ENCODE peak calls at places on chromosomes 2 and 18, in four cellular contexts. X is WTC11, A is K562, U is GM12878. Q is an unnamed sample.

GRCh38 chr2:46802665-46803550 is 112.7 kb downstream of the MCFD2 start:
- DNase-seq in X (no peak), A (no peak), U (no peak), Q (no peak)

GRCh38 chr2:893311-893710 is 57.3 kb upstream of the SNTG2 start:
- DNase-seq in X (peak), A (peak), U (no peak), Q (no peak)

GRCh38 chr2:1731963-1732768 is 12.1 kb downstream of the PXDN start:
- DNase-seq in X (peak), A (no peak), U (no peak), Q (no peak)

GRCh38 chr18:7601249-7601620 is 34.1 kb downstream of the PTPRM start:
- DNase-seq in X (peak), A (no peak), U (no peak), Q (no peak)

GRCh38 chr2:80238692-80239469 is 65.7 kb downstream of the LRRTM1 start:
- DNase-seq in X (peak), A (peak), U (no peak), Q (peak)

GRCh38 chr2:102801858-102802699 is 40.2 kb downstream of the TMEM182 start:
- DNase-seq in X (no peak), A (no peak), U (no peak), Q (peak)

GRCh38 chr2:152624805-152625204 is 92.5 kb downstream of the PRPF40A start:
- DNase-seq in X (no peak), A (no peak), U (no peak), Q (no peak)

GRCh38 chr18:63515279-63515678 is 26.9 kb upstream of the SERPINB12 start:
- DNase-seq in X (no peak), A (no peak), U (no peak), Q (no peak)

GRCh38 chr2:7752291-7752690 is 835.1 kb downstream of the RNF144A start:
- DNase-seq in X (no peak), A (no peak), U (no peak), Q (no peak)

GRCh38 chr2:16114836-16115235 is 174.5 kb downstream of the MYCN start:
- DNase-seq in X (no peak), A (no peak), U (no peak), Q (peak)

GRCh38 chr2:33033524-33034150 is 86.9 kb downstream of the LTBP1 start:
- DNase-seq in X (no peak), A (no peak), U (no peak), Q (no peak)

GRCh38 chr2:64114063-64114911 is 29.9 kb downstream of the PELI1 start:
- DNase-seq in X (no peak), A (no peak), U (peak), Q (no peak)

GRCh38 chr2:23312996-23313606 is 71.9 kb upstream of the KLHL29 start:
- DNase-seq in X (peak), A (peak), U (peak), Q (no peak)

GRCh38 chr18:3383381-3383915 is 66.5 kb upstream of the TGIF1 start:
- DNase-seq in X (no peak), A (no peak), U (no peak), Q (no peak)

GRCh38 chr2:100272848-100273329 is 49.4 kb downstream of the LONRF2 start:
- DNase-seq in X (no peak), A (no peak), U (no peak), Q (no peak)

GRCh38 chr2:120552800-120553471 is 182.7 kb upstream of the GLI2 start:
- DNase-seq in X (peak), A (peak), U (no peak), Q (peak)

GRCh38 chr18:57950542-57950941 is 93.5 kb upstream of the NEDD4L start:
- DNase-seq in X (no peak), A (no peak), U (no peak), Q (no peak)

GRCh38 chr2:214410918-214411554 is at the start of gene VWC2L:
- DNase-seq in X (peak), A (peak), U (no peak), Q (peak)

GRCh38 chr2:108983610-108984009 is 5.4 kb downstream of the EDAR start:
- DNase-seq in X (no peak), A (no peak), U (no peak), Q (no peak)

GRCh38 chr2:190404487-190404886 is 3.7 kb upstream of the MFSD6 start:
- DNase-seq in X (no peak), A (peak), U (no peak), Q (no peak)

GRCh38 chr18:37317486-37317885 is 248.1 kb downstream of the CELF4 start:
- DNase-seq in X (no peak), A (no peak), U (no peak), Q (no peak)

GRCh38 chr18:68447286-68447685 is 267.6 kb downstream of the TMX3 start:
- DNase-seq in X (no peak), A (no peak), U (no peak), Q (no peak)

GRCh38 chr18:59837586-59837985 is 62.2 kb upstream of the PMAIP1 start:
- DNase-seq in X (peak), A (peak), U (peak), Q (peak)

GRCh38 chr2:80393996-80394395 is 89.4 kb upstream of the LRRTM1 start:
- DNase-seq in X (no peak), A (no peak), U (no peak), Q (no peak)

GRCh38 chr2:106843001-106843909 is 42.7 kb downstream of the ST6GAL2 start:
- DNase-seq in X (no peak), A (no peak), U (no peak), Q (no peak)

GRCh38 chr2:224401641-224402342 is at the start of gene FAM124B:
- DNase-seq in X (no peak), A (peak), U (no peak), Q (no peak)

GRCh38 chr2:53265900-53266299 is 501.7 kb upstream of the CHAC2 start:
- DNase-seq in X (no peak), A (no peak), U (no peak), Q (no peak)

GRCh38 chr2:26382534-26382933 is 19.2 kb upstream of the DRC1 start:
- DNase-seq in X (no peak), A (no peak), U (no peak), Q (no peak)

GRCh38 chr2:175187378-175187777 is 5.9 kb upstream of the ATP5MC3 start:
- DNase-seq in X (no peak), A (no peak), U (no peak), Q (peak)

GRCh38 chr2:196249860-196250259 is 78.5 kb upstream of the STK17B start:
- DNase-seq in X (no peak), A (no peak), U (no peak), Q (no peak)

GRCh38 chr2:105848367-105848766 is 103.7 kb downstream of the NCK2 start:
- DNase-seq in X (no peak), A (no peak), U (no peak), Q (no peak)

GRCh38 chr18:76394780-76395476 is 100.1 kb downstream of the ZNF516 start:
- DNase-seq in X (no peak), A (no peak), U (no peak), Q (no peak)

GRCh38 chr2:81283081-81283480 is 978.5 kb upstream of the LRRTM1 start:
- DNase-seq in X (no peak), A (no peak), U (no peak), Q (no peak)

GRCh38 chr2:215536476-215536875 is 100.6 kb upstream of the FN1 start:
- DNase-seq in X (no peak), A (no peak), U (no peak), Q (no peak)

DNA sequence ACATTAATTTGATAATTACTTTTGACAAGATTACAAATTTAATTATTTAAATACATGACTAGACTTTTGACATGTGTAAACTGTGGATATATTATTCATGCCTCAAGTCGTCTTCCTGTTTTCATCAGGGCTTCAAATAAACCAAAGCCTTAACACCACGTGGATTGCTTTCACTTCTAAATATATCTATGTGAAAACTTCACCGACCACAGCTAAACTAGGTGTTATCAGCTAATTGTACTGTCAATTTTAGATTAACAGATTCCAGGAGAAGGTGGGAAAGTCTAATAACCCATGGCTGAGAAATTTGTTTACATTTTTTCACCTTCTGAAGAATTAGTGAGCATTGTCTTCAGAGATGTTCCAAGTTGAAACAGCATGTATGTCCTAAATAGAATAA is 494.7 kb upstream of the FAM98A start:
- DNase-seq in X (no peak), A (no peak), U (no peak), Q (no peak)
- TF ChIP-seq TCF7 in X (no peak), A (no peak), U (no peak), Q (no peak)

GRCh38 chr2:170253721-170254230 is 75.8 kb downstream of the MYO3B start:
- DNase-seq in X (no peak), A (no peak), U (no peak), Q (no peak)
- TF ChIP-seq TCF7 in X (no peak), A (no peak), U (no peak), Q (no peak)

DNA sequence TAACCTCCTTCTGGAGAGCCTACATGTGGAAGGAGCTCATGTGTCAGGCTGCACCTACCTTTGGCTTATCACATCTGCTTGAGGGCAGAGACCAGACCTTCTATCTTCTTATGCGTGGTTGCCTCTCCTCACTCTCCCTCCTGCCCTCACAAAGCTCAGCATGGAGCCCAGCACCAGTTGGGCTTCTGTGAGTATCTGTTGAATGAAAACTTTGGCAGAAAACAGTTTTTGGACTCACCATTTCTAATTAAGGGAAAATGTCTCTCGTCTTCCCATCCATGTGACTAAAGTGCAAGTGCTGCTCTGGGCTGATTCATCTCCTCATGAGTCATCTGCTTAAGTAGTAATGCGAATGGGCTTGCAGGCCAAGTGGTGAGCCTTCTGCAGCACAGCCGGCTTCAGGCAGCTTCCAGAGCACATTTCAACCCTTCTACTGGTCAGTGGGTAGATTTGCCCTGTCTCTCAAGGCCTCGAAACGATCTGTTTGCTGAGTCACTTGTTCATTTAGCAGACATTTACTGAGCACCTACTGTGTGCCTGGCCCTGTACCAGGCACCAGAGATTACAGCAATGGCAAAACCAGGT is 102.6 kb downstream of the VSNL1 start:
- DNase-seq in X (no peak), A (peak), U (no peak), Q (peak)
- TF ChIP-seq TCF7 in X (no peak), A (no peak), U (no peak), Q (no peak)

DNA sequence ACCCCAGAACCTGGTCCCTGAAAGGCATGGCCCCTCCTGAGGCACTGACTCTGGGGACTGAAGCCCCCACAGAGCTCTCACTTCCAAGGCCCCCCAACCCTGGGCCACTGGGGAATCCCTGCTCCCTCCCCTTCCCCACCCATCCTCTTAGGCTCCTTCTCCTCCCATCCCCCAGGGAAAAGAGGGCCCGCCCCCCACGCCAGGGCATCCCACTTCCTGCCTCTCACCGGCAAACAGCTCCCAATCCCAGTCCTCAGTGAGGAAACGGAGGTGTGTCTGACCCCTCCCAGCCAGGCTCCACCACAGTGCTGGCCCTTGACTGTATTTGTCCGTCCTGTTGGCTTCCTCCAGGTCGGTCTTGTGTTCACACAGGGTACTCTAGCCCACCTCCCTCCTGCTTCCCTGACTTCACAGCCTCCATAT is 35.0 kb upstream of the PTMA start:
- DNase-seq in X (peak), A (peak), U (no peak), Q (peak)
- TF ChIP-seq TCF7 in X (no peak), A (no peak), U (no peak), Q (no peak)

GRCh38 chr2:83844490-83844889 is 614.6 kb downstream of the SUCLG1 start:
- DNase-seq in X (no peak), A (no peak), U (no peak), Q (no peak)

GRCh38 chr2:83851066-83851465 is 608.0 kb downstream of the SUCLG1 start:
- DNase-seq in X (no peak), A (no peak), U (no peak), Q (no peak)

GRCh38 chr2:83850071-83850725 is 608.9 kb downstream of the SUCLG1 start:
- DNase-seq in X (no peak), A (no peak), U (no peak), Q (no peak)
- TF ChIP-seq TCF7 in X (no peak), A (no peak), U (no peak), Q (no peak)

DNA sequence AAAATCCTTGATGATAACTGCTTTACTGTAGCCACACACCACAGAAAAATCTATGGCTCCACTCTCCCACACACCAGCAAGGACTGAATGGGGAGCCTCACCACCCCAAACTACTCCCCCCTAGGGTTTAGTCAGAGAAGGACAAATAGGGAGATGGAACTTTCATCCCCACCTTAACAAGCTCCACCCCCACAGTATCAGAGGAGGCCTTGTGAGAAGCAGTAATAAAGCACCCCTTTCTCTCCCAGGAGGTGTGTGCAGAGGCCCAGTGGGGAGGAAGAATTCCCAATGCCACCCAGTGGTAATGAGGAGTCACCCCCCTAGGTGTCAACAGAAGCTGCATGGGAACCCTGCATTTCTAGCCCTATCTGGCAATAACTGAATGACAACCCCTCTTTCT is 224.9 kb downstream of the TNS1 start:
- DNase-seq in X (no peak), A (no peak), U (no peak), Q (no peak)
- TF ChIP-seq TCF7 in X (no peak), A (no peak), U (no peak), Q (no peak)

GRCh38 chr2:169395821-169396374 is 33.6 kb upstream of the LRP2 start:
- DNase-seq in X (no peak), A (no peak), U (no peak), Q (no peak)

GRCh38 chr2:169393068-169393590 is 30.8 kb upstream of the LRP2 start:
- DNase-seq in X (no peak), A (no peak), U (peak), Q (no peak)

GRCh38 chr2:169397697-169398096 is 35.4 kb upstream of the LRP2 start:
- DNase-seq in X (no peak), A (peak), U (no peak), Q (no peak)
- TF ChIP-seq TCF7 in X (no peak), A (no peak), U (no peak), Q (no peak)

DNA sequence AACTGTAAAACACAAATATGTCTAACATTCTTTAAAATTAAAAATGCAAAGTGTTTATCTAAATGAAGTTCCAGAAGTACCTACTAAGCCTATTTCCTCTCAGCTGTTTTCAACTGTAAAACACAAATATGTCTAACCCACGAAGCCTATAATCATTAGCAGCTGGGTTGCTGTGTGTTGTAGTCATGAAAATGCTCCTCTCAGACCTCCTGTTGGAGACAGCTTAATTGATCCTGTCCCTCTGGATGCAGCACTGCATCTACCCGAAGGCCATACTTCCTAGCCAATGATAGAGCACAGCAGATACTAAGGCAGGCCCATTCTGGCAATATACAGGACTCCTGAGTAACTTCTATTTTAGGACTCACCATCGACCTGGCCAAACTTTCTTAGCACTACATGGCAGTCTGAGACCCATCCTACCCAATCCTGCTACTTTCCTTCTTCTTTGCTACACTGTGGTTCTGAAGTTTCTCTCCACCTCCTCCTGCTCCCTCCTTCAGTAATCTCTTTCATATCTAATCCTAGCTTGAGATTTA is 92.5 kb upstream of the RBBP8 start:
- DNase-seq in X (no peak), A (no peak), U (no peak), Q (no peak)
- TF ChIP-seq TCF7 in X (no peak), A (no peak), U (no peak), Q (no peak)

GRCh38 chr2:157784169-157784822 is 91.8 kb downstream of the ACVR1 start:
- DNase-seq in X (peak), A (peak), U (no peak), Q (no peak)
- TF ChIP-seq TCF7 in X (no peak), A (no peak), U (no peak), Q (no peak)

GRCh38 chr18:2028986-2029385 is 542.3 kb downstream of the METTL4 start:
- DNase-seq in X (no peak), A (no peak), U (no peak), Q (no peak)

GRCh38 chr18:2030647-2031046 is 540.7 kb downstream of the METTL4 start:
- DNase-seq in X (no peak), A (no peak), U (no peak), Q (no peak)

GRCh38 chr18:2027026-2027425 is 544.3 kb downstream of the METTL4 start:
- DNase-seq in X (no peak), A (no peak), U (no peak), Q (no peak)
- TF ChIP-seq TCF7 in X (no peak), A (no peak), U (no peak), Q (no peak)

Q was measured in HepG2.